ENCODE peak calls at places on chromosomes 6 and 20, in eight cellular contexts. One of them, this sample, is unnamed.

GRCh38 chr6:119493980-119494379 is 144.4 kb upstream of the MAN1A1 start:
- DNase-seq in cardiac fibroblast: no peak
- DNase-seq in cerebellar cortex: no peak
- DNase-seq in stimulated activated CD8-positive, alpha-beta memory T cell treated with anti-CD3 and anti-CD28 coated beads, Interleukin-7, amount 100 ng/mL, for 1 hour: no peak
- DNase-seq in activated T-helper 9 cell treated with anti-CD3 and anti-CD28 coated beads, Interleukin-2, amount 50 U/mL, for 16 hours: no peak
- DNase-seq in ureter: no peak
- DNase-seq in left cardiac atrium: no peak
- DNase-seq in HFFc6: no peak
- DNase-seq in this sample: no peak

GRCh38 chr6:133623621-133624020 is 265.3 kb upstream of the TCF21 start:
- DNase-seq in cardiac fibroblast: peak
- DNase-seq in cerebellar cortex: no peak
- DNase-seq in stimulated activated CD8-positive, alpha-beta memory T cell treated with anti-CD3 and anti-CD28 coated beads, Interleukin-7, amount 100 ng/mL, for 1 hour: no peak
- DNase-seq in activated T-helper 9 cell treated with anti-CD3 and anti-CD28 coated beads, Interleukin-2, amount 50 U/mL, for 16 hours: no peak
- DNase-seq in ureter: no peak
- DNase-seq in left cardiac atrium: no peak
- DNase-seq in HFFc6: no peak
- DNase-seq in this sample: no peak

GRCh38 chr6:158226655-158227512 is 58.7 kb downstream of the GTF2H5 start:
- DNase-seq in cardiac fibroblast: no peak
- DNase-seq in cerebellar cortex: no peak
- DNase-seq in stimulated activated CD8-positive, alpha-beta memory T cell treated with anti-CD3 and anti-CD28 coated beads, Interleukin-7, amount 100 ng/mL, for 1 hour: no peak
- DNase-seq in activated T-helper 9 cell treated with anti-CD3 and anti-CD28 coated beads, Interleukin-2, amount 50 U/mL, for 16 hours: no peak
- DNase-seq in ureter: no peak
- DNase-seq in left cardiac atrium: no peak
- DNase-seq in HFFc6: no peak
- DNase-seq in this sample: no peak

GRCh38 chr6:46756469-46757205 is 9.9 kb downstream of the ANKRD66 start:
- DNase-seq in cardiac fibroblast: no peak
- DNase-seq in cerebellar cortex: no peak
- DNase-seq in stimulated activated CD8-positive, alpha-beta memory T cell treated with anti-CD3 and anti-CD28 coated beads, Interleukin-7, amount 100 ng/mL, for 1 hour: no peak
- DNase-seq in activated T-helper 9 cell treated with anti-CD3 and anti-CD28 coated beads, Interleukin-2, amount 50 U/mL, for 16 hours: no peak
- DNase-seq in ureter: no peak
- DNase-seq in left cardiac atrium: no peak
- DNase-seq in HFFc6: no peak
- DNase-seq in this sample: no peak

GRCh38 chr6:138948780-138949179 is 39.3 kb downstream of the REPS1 start:
- DNase-seq in cardiac fibroblast: no peak
- DNase-seq in cerebellar cortex: no peak
- DNase-seq in stimulated activated CD8-positive, alpha-beta memory T cell treated with anti-CD3 and anti-CD28 coated beads, Interleukin-7, amount 100 ng/mL, for 1 hour: no peak
- DNase-seq in activated T-helper 9 cell treated with anti-CD3 and anti-CD28 coated beads, Interleukin-2, amount 50 U/mL, for 16 hours: no peak
- DNase-seq in ureter: no peak
- DNase-seq in left cardiac atrium: no peak
- DNase-seq in HFFc6: no peak
- DNase-seq in this sample: no peak

GRCh38 chr6:155237613-155238012 is 26.2 kb upstream of the CLDN20 start:
- DNase-seq in cardiac fibroblast: no peak
- DNase-seq in cerebellar cortex: no peak
- DNase-seq in stimulated activated CD8-positive, alpha-beta memory T cell treated with anti-CD3 and anti-CD28 coated beads, Interleukin-7, amount 100 ng/mL, for 1 hour: no peak
- DNase-seq in activated T-helper 9 cell treated with anti-CD3 and anti-CD28 coated beads, Interleukin-2, amount 50 U/mL, for 16 hours: no peak
- DNase-seq in ureter: no peak
- DNase-seq in left cardiac atrium: no peak
- DNase-seq in HFFc6: no peak
- DNase-seq in this sample: no peak

GRCh38 chr20:9319687-9320384 is 194.6 kb upstream of the LAMP5 start:
- DNase-seq in cardiac fibroblast: no peak
- DNase-seq in cerebellar cortex: no peak
- DNase-seq in stimulated activated CD8-positive, alpha-beta memory T cell treated with anti-CD3 and anti-CD28 coated beads, Interleukin-7, amount 100 ng/mL, for 1 hour: no peak
- DNase-seq in activated T-helper 9 cell treated with anti-CD3 and anti-CD28 coated beads, Interleukin-2, amount 50 U/mL, for 16 hours: no peak
- DNase-seq in ureter: no peak
- DNase-seq in left cardiac atrium: no peak
- DNase-seq in HFFc6: no peak
- DNase-seq in this sample: no peak

GRCh38 chr6:138161434-138162103 is at the start of gene ARFGEF3:
- DNase-seq in cardiac fibroblast: peak
- DNase-seq in cerebellar cortex: peak
- DNase-seq in stimulated activated CD8-positive, alpha-beta memory T cell treated with anti-CD3 and anti-CD28 coated beads, Interleukin-7, amount 100 ng/mL, for 1 hour: peak
- DNase-seq in activated T-helper 9 cell treated with anti-CD3 and anti-CD28 coated beads, Interleukin-2, amount 50 U/mL, for 16 hours: peak
- DNase-seq in ureter: peak
- DNase-seq in left cardiac atrium: peak
- DNase-seq in HFFc6: no peak
- DNase-seq in this sample: no peak

GRCh38 chr6:2378891-2379652 is 133.7 kb upstream of the GMDS start:
- DNase-seq in cardiac fibroblast: peak
- DNase-seq in cerebellar cortex: no peak
- DNase-seq in stimulated activated CD8-positive, alpha-beta memory T cell treated with anti-CD3 and anti-CD28 coated beads, Interleukin-7, amount 100 ng/mL, for 1 hour: no peak
- DNase-seq in activated T-helper 9 cell treated with anti-CD3 and anti-CD28 coated beads, Interleukin-2, amount 50 U/mL, for 16 hours: no peak
- DNase-seq in ureter: no peak
- DNase-seq in left cardiac atrium: no peak
- DNase-seq in HFFc6: peak
- DNase-seq in this sample: peak

GRCh38 chr6:145457556-145457955 is 277.8 kb downstream of the EPM2A start:
- DNase-seq in cardiac fibroblast: no peak
- DNase-seq in cerebellar cortex: no peak
- DNase-seq in stimulated activated CD8-positive, alpha-beta memory T cell treated with anti-CD3 and anti-CD28 coated beads, Interleukin-7, amount 100 ng/mL, for 1 hour: no peak
- DNase-seq in activated T-helper 9 cell treated with anti-CD3 and anti-CD28 coated beads, Interleukin-2, amount 50 U/mL, for 16 hours: no peak
- DNase-seq in ureter: no peak
- DNase-seq in left cardiac atrium: no peak
- DNase-seq in HFFc6: no peak
- DNase-seq in this sample: no peak

GRCh38 chr6:113147544-113147943 is 709.6 kb upstream of the MARCKS start:
- DNase-seq in cardiac fibroblast: peak
- DNase-seq in cerebellar cortex: no peak
- DNase-seq in stimulated activated CD8-positive, alpha-beta memory T cell treated with anti-CD3 and anti-CD28 coated beads, Interleukin-7, amount 100 ng/mL, for 1 hour: no peak
- DNase-seq in activated T-helper 9 cell treated with anti-CD3 and anti-CD28 coated beads, Interleukin-2, amount 50 U/mL, for 16 hours: no peak
- DNase-seq in ureter: no peak
- DNase-seq in left cardiac atrium: no peak
- DNase-seq in HFFc6: peak
- DNase-seq in this sample: no peak

GRCh38 chr6:44787254-44787844 is 399.8 kb downstream of the CDC5L start:
- DNase-seq in cardiac fibroblast: no peak
- DNase-seq in cerebellar cortex: no peak
- DNase-seq in stimulated activated CD8-positive, alpha-beta memory T cell treated with anti-CD3 and anti-CD28 coated beads, Interleukin-7, amount 100 ng/mL, for 1 hour: no peak
- DNase-seq in activated T-helper 9 cell treated with anti-CD3 and anti-CD28 coated beads, Interleukin-2, amount 50 U/mL, for 16 hours: no peak
- DNase-seq in ureter: no peak
- DNase-seq in left cardiac atrium: no peak
- DNase-seq in HFFc6: no peak
- DNase-seq in this sample: no peak

GRCh38 chr6:1614767-1615650 is 5.3 kb downstream of the FOXC1 start:
- DNase-seq in cardiac fibroblast: no peak
- DNase-seq in cerebellar cortex: no peak
- DNase-seq in stimulated activated CD8-positive, alpha-beta memory T cell treated with anti-CD3 and anti-CD28 coated beads, Interleukin-7, amount 100 ng/mL, for 1 hour: no peak
- DNase-seq in activated T-helper 9 cell treated with anti-CD3 and anti-CD28 coated beads, Interleukin-2, amount 50 U/mL, for 16 hours: no peak
- DNase-seq in ureter: no peak
- DNase-seq in left cardiac atrium: no peak
- DNase-seq in HFFc6: no peak
- DNase-seq in this sample: no peak

GRCh38 chr20:14919473-14920157 is 582.2 kb upstream of the FLRT3 start:
- DNase-seq in cardiac fibroblast: no peak
- DNase-seq in cerebellar cortex: peak
- DNase-seq in stimulated activated CD8-positive, alpha-beta memory T cell treated with anti-CD3 and anti-CD28 coated beads, Interleukin-7, amount 100 ng/mL, for 1 hour: no peak
- DNase-seq in activated T-helper 9 cell treated with anti-CD3 and anti-CD28 coated beads, Interleukin-2, amount 50 U/mL, for 16 hours: no peak
- DNase-seq in ureter: peak
- DNase-seq in left cardiac atrium: no peak
- DNase-seq in HFFc6: no peak
- DNase-seq in this sample: no peak

GRCh38 chr6:134288538-134289203 is 29.2 kb downstream of the SGK1 start:
- DNase-seq in cardiac fibroblast: peak
- DNase-seq in cerebellar cortex: no peak
- DNase-seq in stimulated activated CD8-positive, alpha-beta memory T cell treated with anti-CD3 and anti-CD28 coated beads, Interleukin-7, amount 100 ng/mL, for 1 hour: no peak
- DNase-seq in activated T-helper 9 cell treated with anti-CD3 and anti-CD28 coated beads, Interleukin-2, amount 50 U/mL, for 16 hours: no peak
- DNase-seq in ureter: no peak
- DNase-seq in left cardiac atrium: no peak
- DNase-seq in HFFc6: peak
- DNase-seq in this sample: peak

GRCh38 chr6:41036188-41036587 is 2.8 kb downstream of the UNC5CL start:
- DNase-seq in cardiac fibroblast: no peak
- DNase-seq in cerebellar cortex: no peak
- DNase-seq in stimulated activated CD8-positive, alpha-beta memory T cell treated with anti-CD3 and anti-CD28 coated beads, Interleukin-7, amount 100 ng/mL, for 1 hour: no peak
- DNase-seq in activated T-helper 9 cell treated with anti-CD3 and anti-CD28 coated beads, Interleukin-2, amount 50 U/mL, for 16 hours: no peak
- DNase-seq in ureter: no peak
- DNase-seq in left cardiac atrium: no peak
- DNase-seq in HFFc6: no peak
- DNase-seq in this sample: no peak

GRCh38 chr20:10877345-10877744 is 203.5 kb upstream of the JAG1 start:
- DNase-seq in cardiac fibroblast: no peak
- DNase-seq in cerebellar cortex: no peak
- DNase-seq in stimulated activated CD8-positive, alpha-beta memory T cell treated with anti-CD3 and anti-CD28 coated beads, Interleukin-7, amount 100 ng/mL, for 1 hour: no peak
- DNase-seq in activated T-helper 9 cell treated with anti-CD3 and anti-CD28 coated beads, Interleukin-2, amount 50 U/mL, for 16 hours: no peak
- DNase-seq in ureter: peak
- DNase-seq in left cardiac atrium: peak
- DNase-seq in HFFc6: no peak
- DNase-seq in this sample: no peak

GRCh38 chr6:167707686-167708500 is 118.8 kb upstream of the AFDN start:
- DNase-seq in cardiac fibroblast: no peak
- DNase-seq in cerebellar cortex: no peak
- DNase-seq in stimulated activated CD8-positive, alpha-beta memory T cell treated with anti-CD3 and anti-CD28 coated beads, Interleukin-7, amount 100 ng/mL, for 1 hour: no peak
- DNase-seq in activated T-helper 9 cell treated with anti-CD3 and anti-CD28 coated beads, Interleukin-2, amount 50 U/mL, for 16 hours: no peak
- DNase-seq in ureter: no peak
- DNase-seq in left cardiac atrium: no peak
- DNase-seq in HFFc6: no peak
- DNase-seq in this sample: no peak

This sample was measured in brain microvascular endothelial cell.